ENCODE peak calls at places on chromosome 11, in seven cellular contexts. X is stomach; G is colonic mucosa; L is effector memory CD4-positive, alpha-beta T cell; S is Peyer's patch; I is A549; F is mammary epithelial cell. A is an unnamed sample. For H3K4me1, the result is how much of the 10 kb centered on the place peaks cover.

GRCh38 chr11:12640355-12640754 is 33.9 kb upstream of the TEAD1 start:
- DNase-seq in S (no peak), F (no peak), X (no peak), L (no peak), G (no peak), I (no peak), A (no peak)

GRCh38 chr11:92576315-92576714 is 351.7 kb downstream of the FAT3 start:
- DNase-seq in X (no peak), I (no peak), S (no peak), L (no peak), G (no peak), F (no peak), A (no peak)

GRCh38 chr11:11082651-11083050 is 224.8 kb upstream of the ZBED5 start:
- DNase-seq in I (no peak), G (no peak), S (no peak), X (no peak), L (no peak), F (no peak), A (no peak)

GRCh38 chr11:69539416-69540117 is 58.1 kb downstream of the LINC01488 start:
- DNase-seq in L (no peak), I (no peak), G (no peak), S (peak), X (no peak), F (no peak), A (peak)

GRCh38 chr11:135061166-135061565 is 649.1 kb upstream of the B3GAT1 start:
- DNase-seq in I (no peak), S (no peak), G (no peak), X (no peak), L (no peak), F (no peak), A (no peak)

GRCh38 chr11:73876424-73877300 is at the start of the genes COA4 and PAAF1:
- DNase-seq in G (peak), I (peak), S (peak), X (peak), F (peak), L (peak), A (peak)

GRCh38 chr11:57140568-57140967 is 41.2 kb upstream of the LRRC55 start:
- DNase-seq in G (no peak), I (no peak), L (no peak), S (no peak), F (no peak), X (no peak), A (no peak)

GRCh38 chr11:103228807-103229206 is 119.6 kb downstream of the DYNC2H1 start:
- DNase-seq in G (no peak), F (no peak), X (no peak), I (no peak), S (no peak), L (no peak), A (no peak)

GRCh38 chr11:117300301-117300700 is 9.2 kb downstream of the BACE1-AS start:
- DNase-seq in X (no peak), L (no peak), S (no peak), F (no peak), I (no peak), G (no peak), A (peak)

GRCh38 chr11:77038029-77038824 is 4.0 kb downstream of the B3GNT6 start:
- DNase-seq in F (no peak), I (no peak), S (no peak), X (no peak), L (no peak), G (no peak), A (no peak)

GRCh38 chr11:68099474-68100405 is 21.4 kb downstream of the CHKA start:
- DNase-seq in F (no peak), G (peak), L (no peak), I (no peak), S (peak), X (peak), A (peak)

GRCh38 chr11:10072841-10073240 is 221.2 kb downstream of the SBF2 start:
- DNase-seq in S (no peak), L (no peak), F (peak), I (no peak), X (no peak), G (no peak), A (no peak)

GRCh38 chr11:121590772-121591404 is 138.1 kb upstream of the SORL1-AS1 start:
- DNase-seq in X (no peak), L (no peak), S (no peak), I (no peak), G (no peak), F (no peak), A (no peak)

GRCh38 chr11:125372088-125372487 is 124.0 kb downstream of the FEZ1 start:
- DNase-seq in X (no peak), F (no peak), I (no peak), S (no peak), L (no peak), G (no peak), A (no peak)

GRCh38 chr11:8063319-8063718 is 17.7 kb upstream of the TUB start:
- DNase-seq in F (no peak), I (no peak), L (no peak), S (no peak), X (peak), G (peak), A (peak)

GRCh38 chr11:44749160-44749559 is 22.4 kb downstream of the TSPAN18 start:
- DNase-seq in L (no peak), G (no peak), F (no peak), X (no peak), I (no peak), S (no peak), A (no peak)

GRCh38 chr11:130773436-130773835 is 142.8 kb downstream of the SNX19 start:
- DNase-seq in I (no peak), F (no peak), S (no peak), X (no peak), G (no peak), L (no peak), A (no peak)

GRCh38 chr11:47899801-47900200 is 51.7 kb upstream of the NUP160 start:
- DNase-seq in L (no peak), G (no peak), S (peak), F (no peak), I (no peak), X (no peak), A (no peak)

GRCh38 chr11:35404397-35404775 is 15.0 kb downstream of the SLC1A2 start:
- DNase-seq in I (peak), L (no peak), S (peak), X (peak), G (peak), F (peak), A (peak)

GRCh38 chr11:923691-924405 is 1.8 kb upstream of the AP2A2 start:
- DNase-seq in S (no peak), X (no peak), L (no peak), G (no peak), I (no peak), F (no peak), A (no peak)

GRCh38 chr11:124602751-124603150 is 8.5 kb upstream of the PANX3 start:
- DNase-seq in F (no peak), S (no peak), X (no peak), I (no peak), G (no peak), L (no peak), A (no peak)

GRCh38 chr11:119207607-119208006 is 1.5 kb downstream of the CBL start:
- DNase-seq in L (no peak), X (no peak), G (no peak), F (no peak), I (no peak), S (no peak), A (no peak)
- H3K4me3 ChIP-seq in L (peak), X (peak), G (no peak), F (peak), I (peak), S (peak), A (no peak)

GRCh38 chr11:113373306-113373705 is 14.3 kb upstream of the ANKK1 start:
- DNase-seq in X (no peak), S (no peak), L (no peak), I (no peak), G (no peak), F (peak), A (no peak)

GRCh38 chr11:113373981-113374560 is 13.5 kb upstream of the ANKK1 start:
- DNase-seq in S (no peak), G (no peak), F (no peak), I (no peak), L (no peak), X (no peak), A (no peak)

GRCh38 chr11:113377606-113378005 is 10.0 kb upstream of the ANKK1 start:
- DNase-seq in L (no peak), G (no peak), I (no peak), S (no peak), F (peak), X (no peak), A (no peak)

GRCh38 chr11:113376156-113376555 is 11.4 kb upstream of the ANKK1 start:
- DNase-seq in G (no peak), I (no peak), S (no peak), F (no peak), L (no peak), X (no peak), A (no peak)

GRCh38 chr11:113375402-113375801 is 12.2 kb upstream of the ANKK1 start:
- DNase-seq in I (no peak), F (no peak), L (no peak), S (no peak), G (no peak), X (no peak), A (no peak)
- H3K4me1 ChIP-seq in I (under half), F (half or more), L (under half), S (under half), G (under half), X (under half), A (under half)

GRCh38 chr11:86673055-86673843 is 833 bp upstream of the ME3 start:
- DNase-seq in G (no peak), F (no peak), S (no peak), X (no peak), I (no peak), L (no peak), A (no peak)

GRCh38 chr11:86669424-86669823 is 3.0 kb downstream of the ME3 start:
- DNase-seq in X (no peak), I (no peak), F (no peak), S (no peak), L (no peak), G (no peak), A (no peak)

GRCh38 chr11:86672007-86672621 is at the start of gene ME3:
- DNase-seq in G (peak), I (peak), S (peak), X (peak), F (no peak), L (no peak), A (peak)

GRCh38 chr11:86670179-86670578 is 2.2 kb downstream of the ME3 start:
- DNase-seq in X (no peak), L (no peak), G (no peak), I (no peak), F (peak), S (no peak), A (no peak)

DNA sequence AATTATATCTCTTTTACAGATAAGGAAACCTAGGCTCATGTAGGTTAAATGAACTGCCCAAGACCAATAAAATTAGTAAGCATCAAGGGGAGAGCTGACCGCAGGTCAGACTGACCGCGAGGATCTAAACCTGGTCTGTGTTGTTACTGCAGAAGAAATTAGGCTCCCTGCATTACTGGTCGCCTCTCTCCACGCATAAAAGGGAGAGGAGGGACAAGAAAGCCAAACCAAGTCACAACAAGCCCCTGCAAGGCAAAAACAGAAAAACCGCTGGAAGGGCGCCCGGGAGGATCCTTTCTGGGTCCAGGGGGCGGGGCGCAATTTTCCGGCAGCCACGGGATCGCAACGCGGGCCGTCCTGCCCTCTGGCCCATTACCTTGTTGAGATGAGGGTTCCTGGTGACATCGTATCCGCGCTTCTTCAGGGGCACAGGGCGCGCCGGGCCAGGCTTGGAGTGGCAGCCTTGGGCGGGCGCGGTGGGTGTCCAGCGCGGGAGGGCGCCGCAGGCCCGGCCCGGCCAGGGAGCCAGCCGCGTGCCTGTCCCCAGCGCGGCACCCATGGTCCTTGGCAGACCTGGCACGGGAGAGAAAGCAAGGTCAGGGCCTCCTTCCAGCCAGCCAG is 920 bp downstream of the ME3 start:
- DNase-seq in F (no peak), I (peak), S (peak), L (no peak), G (peak), X (peak), A (peak)
- H3K27ac ChIP-seq in F (peak), I (peak), S (peak), L (no peak), G (peak), X (peak), A (peak)

GRCh38 chr11:20163778-20164133 is 3.5 kb upstream of the DBX1 start:
- DNase-seq in L (no peak), F (no peak), X (no peak), S (no peak), G (no peak), I (no peak), A (no peak)
- H3K4me3 ChIP-seq in L (no peak), F (no peak), X (peak), S (no peak), G (no peak), I (peak), A (no peak)